ENCODE peak calls at places on chromosomes 4 and X, in four cellular contexts. One of them, this sample, is unnamed.

GRCh38 chr4:81737865-81738559 is 266.3 kb upstream of the RASGEF1B start:
- DNase-seq in NCI-H510A treated with DMSO at 0.1 percent for 48 hours: no peak
- DNase-seq in AG09309: no peak
- DNase-seq in NCI-H2029: no peak
- DNase-seq in this sample: no peak

GRCh38 chr4:142396279-142396678 is 449.8 kb downstream of the INPP4B start:
- DNase-seq in AG09309: no peak
- DNase-seq in NCI-H2029: no peak
- DNase-seq in NCI-H510A treated with DMSO at 0.1 percent for 48 hours: no peak
- DNase-seq in this sample: no peak

GRCh38 chrX:9847071-9847470 is 60.8 kb downstream of the SHROOM2 start:
- DNase-seq in NCI-H2029: no peak
- DNase-seq in NCI-H510A treated with DMSO at 0.1 percent for 48 hours: no peak
- DNase-seq in AG09309: peak; percentile 14
- DNase-seq in this sample: no peak

GRCh38 chrX:151228935-151229334 is 52.6 kb downstream of the GPR50 start:
- DNase-seq in NCI-H2029: no peak
- DNase-seq in AG09309: no peak
- DNase-seq in NCI-H510A treated with DMSO at 0.1 percent for 48 hours: no peak
- DNase-seq in this sample: no peak

GRCh38 chr4:1210971-1211370 is 38.0 kb downstream of the CTBP1 start:
- DNase-seq in AG09309: no peak
- DNase-seq in NCI-H2029: no peak
- DNase-seq in NCI-H510A treated with DMSO at 0.1 percent for 48 hours: no peak
- DNase-seq in this sample: no peak

GRCh38 chr4:57191523-57192034 is 81.4 kb upstream of the IGFBP7 start:
- DNase-seq in NCI-H2029: peak; percentile 34
- DNase-seq in NCI-H510A treated with DMSO at 0.1 percent for 48 hours: no peak
- DNase-seq in AG09309: no peak
- DNase-seq in this sample: peak; percentile 3

GRCh38 chr4:108884596-108884995 is 121.7 kb upstream of the ETNPPL start:
- DNase-seq in NCI-H510A treated with DMSO at 0.1 percent for 48 hours: no peak
- DNase-seq in NCI-H2029: no peak
- DNase-seq in AG09309: no peak
- DNase-seq in this sample: no peak

GRCh38 chrX:133258481-133258880 is 40.3 kb upstream of the TFDP3 start:
- DNase-seq in NCI-H510A treated with DMSO at 0.1 percent for 48 hours: no peak
- DNase-seq in NCI-H2029: no peak
- DNase-seq in AG09309: no peak
- DNase-seq in this sample: no peak

GRCh38 chrX:30990361-30990760 is 81.5 kb downstream of the FTHL17 start:
- DNase-seq in AG09309: no peak
- DNase-seq in NCI-H2029: no peak
- DNase-seq in NCI-H510A treated with DMSO at 0.1 percent for 48 hours: no peak
- DNase-seq in this sample: no peak

GRCh38 chr4:17587094-17587822 is 10.3 kb downstream of the LAP3 start:
- DNase-seq in NCI-H510A treated with DMSO at 0.1 percent for 48 hours: no peak
- DNase-seq in NCI-H2029: no peak
- DNase-seq in AG09309: no peak
- DNase-seq in this sample: no peak

GRCh38 chr4:173001571-173001970 is 167.0 kb upstream of the GALNT7 start:
- DNase-seq in NCI-H510A treated with DMSO at 0.1 percent for 48 hours: no peak
- DNase-seq in NCI-H2029: no peak
- DNase-seq in AG09309: no peak
- DNase-seq in this sample: no peak

GRCh38 chrX:69503228-69503834 is 795 bp upstream of the NALF2 start:
- DNase-seq in NCI-H510A treated with DMSO at 0.1 percent for 48 hours: peak; percentile 77
- DNase-seq in NCI-H2029: peak; percentile 36
- DNase-seq in AG09309: no peak
- DNase-seq in this sample: peak; percentile 48

GRCh38 chr4:105509291-105509690 is 35.4 kb upstream of the PPA2 start:
- DNase-seq in NCI-H2029: no peak
- DNase-seq in NCI-H510A treated with DMSO at 0.1 percent for 48 hours: no peak
- DNase-seq in AG09309: no peak
- DNase-seq in this sample: no peak

GRCh38 chrX:138945219-138945618 is 233.7 kb upstream of the FGF13 start:
- DNase-seq in AG09309: peak; percentile 7
- DNase-seq in NCI-H2029: no peak
- DNase-seq in NCI-H510A treated with DMSO at 0.1 percent for 48 hours: no peak
- DNase-seq in this sample: no peak

GRCh38 chrX:93695981-93696380 is 22.0 kb downstream of the FAM133A start:
- DNase-seq in NCI-H510A treated with DMSO at 0.1 percent for 48 hours: no peak
- DNase-seq in AG09309: no peak
- DNase-seq in NCI-H2029: no peak
- DNase-seq in this sample: no peak

GRCh38 chr4:7704091-7704490 is 235.6 kb downstream of the AFAP1 start:
- DNase-seq in NCI-H2029: no peak
- DNase-seq in NCI-H510A treated with DMSO at 0.1 percent for 48 hours: no peak
- DNase-seq in AG09309: no peak
- DNase-seq in this sample: no peak

GRCh38 chr4:113575391-113575790 is 186.1 kb downstream of the CAMK2D start:
- DNase-seq in AG09309: no peak
- DNase-seq in NCI-H510A treated with DMSO at 0.1 percent for 48 hours: no peak
- DNase-seq in NCI-H2029: no peak
- DNase-seq in this sample: no peak

GRCh38 chr4:69656653-69657158 is 3.7 kb upstream of the UGT2A1 start:
- DNase-seq in NCI-H510A treated with DMSO at 0.1 percent for 48 hours: no peak
- DNase-seq in AG09309: no peak
- DNase-seq in NCI-H2029: no peak
- DNase-seq in this sample: no peak

GRCh38 chr4:40264995-40265909 is 68.4 kb downstream of the RHOH start:
- DNase-seq in AG09309: no peak
- DNase-seq in NCI-H2029: peak; percentile 3
- DNase-seq in NCI-H510A treated with DMSO at 0.1 percent for 48 hours: peak; percentile 16
- DNase-seq in this sample: peak; percentile 52

GRCh38 chrX:32749075-32749474 is 462.3 kb downstream of the DMD start:
- DNase-seq in AG09309: no peak
- DNase-seq in NCI-H2029: no peak
- DNase-seq in NCI-H510A treated with DMSO at 0.1 percent for 48 hours: no peak
- DNase-seq in this sample: no peak

GRCh38 chr4:106238819-106239420 is 77.1 kb downstream of the TBCK start:
- DNase-seq in AG09309: peak; percentile 7
- DNase-seq in NCI-H2029: no peak
- DNase-seq in NCI-H510A treated with DMSO at 0.1 percent for 48 hours: peak; percentile 1
- DNase-seq in this sample: peak; percentile 1

GRCh38 chr4:5824635-5825034 is 68.3 kb downstream of the CRMP1 start:
- DNase-seq in AG09309: no peak
- DNase-seq in NCI-H2029: no peak
- DNase-seq in NCI-H510A treated with DMSO at 0.1 percent for 48 hours: no peak
- DNase-seq in this sample: peak; percentile 16

GRCh38 chr4:162683659-162684370 is 482.9 kb downstream of the NAF1 start:
- DNase-seq in NCI-H510A treated with DMSO at 0.1 percent for 48 hours: no peak
- DNase-seq in AG09309: no peak
- DNase-seq in NCI-H2029: no peak
- DNase-seq in this sample: no peak

GRCh38 chrX:12153741-12154140 is 15.5 kb downstream of the FRMPD4 start:
- DNase-seq in AG09309: no peak
- DNase-seq in NCI-H510A treated with DMSO at 0.1 percent for 48 hours: no peak
- DNase-seq in NCI-H2029: no peak
- DNase-seq in this sample: no peak

GRCh38 chrX:154091678-154092077 is 5.8 kb downstream of the MECP2 start:
- DNase-seq in AG09309: no peak
- DNase-seq in NCI-H510A treated with DMSO at 0.1 percent for 48 hours: no peak
- DNase-seq in NCI-H2029: no peak
- DNase-seq in this sample: no peak

GRCh38 chr4:59689149-59689548 is 1511.0 kb upstream of the ADGRL3 start:
- DNase-seq in AG09309: no peak
- DNase-seq in NCI-H2029: peak; percentile 63
- DNase-seq in NCI-H510A treated with DMSO at 0.1 percent for 48 hours: peak; percentile 6
- DNase-seq in this sample: peak; percentile 5

GRCh38 chr4:102324725-102325124 is 20.6 kb downstream of the SLC39A8 start:
- DNase-seq in NCI-H510A treated with DMSO at 0.1 percent for 48 hours: no peak
- DNase-seq in NCI-H2029: no peak
- DNase-seq in AG09309: no peak
- DNase-seq in this sample: no peak

GRCh38 chr4:1337376-1337831 is 9.6 kb upstream of the UVSSA start:
- DNase-seq in NCI-H510A treated with DMSO at 0.1 percent for 48 hours: no peak
- DNase-seq in NCI-H2029: no peak
- DNase-seq in AG09309: no peak
- DNase-seq in this sample: no peak

GRCh38 chrX:49840679-49841078 is 11.6 kb downstream of the PAGE4 start:
- DNase-seq in NCI-H510A treated with DMSO at 0.1 percent for 48 hours: peak; percentile 6
- DNase-seq in AG09309: no peak
- DNase-seq in NCI-H2029: peak; percentile 74
- DNase-seq in this sample: peak; percentile 87

GRCh38 chr4:123443401-123444297 is 47.1 kb downstream of the SPRY1 start:
- DNase-seq in NCI-H2029: no peak
- DNase-seq in AG09309: no peak
- DNase-seq in NCI-H510A treated with DMSO at 0.1 percent for 48 hours: no peak
- DNase-seq in this sample: no peak

GRCh38 chrX:95058815-95059214 is 1384.8 kb downstream of the FAM133A start:
- DNase-seq in NCI-H510A treated with DMSO at 0.1 percent for 48 hours: no peak
- DNase-seq in NCI-H2029: no peak
- DNase-seq in AG09309: peak; percentile 33
- DNase-seq in this sample: no peak

GRCh38 chr4:46399440-46399839 is 9.5 kb upstream of the GABRA2 start:
- DNase-seq in NCI-H510A treated with DMSO at 0.1 percent for 48 hours: no peak
- DNase-seq in NCI-H2029: no peak
- DNase-seq in AG09309: no peak
- DNase-seq in this sample: no peak

GRCh38 chrX:149993989-149994388 is 55.7 kb upstream of the EOLA2 start:
- DNase-seq in NCI-H510A treated with DMSO at 0.1 percent for 48 hours: no peak
- DNase-seq in AG09309: no peak
- DNase-seq in NCI-H2029: no peak
- DNase-seq in this sample: no peak

GRCh38 chr4:173486714-173487392 is 43.2 kb downstream of the HAND2 start:
- DNase-seq in NCI-H510A treated with DMSO at 0.1 percent for 48 hours: no peak
- DNase-seq in NCI-H2029: no peak
- DNase-seq in AG09309: no peak
- DNase-seq in this sample: no peak

GRCh38 chr4:8198906-8199593 is at the start of gene SH3TC1:
- DNase-seq in NCI-H2029: peak; percentile 81
- DNase-seq in NCI-H510A treated with DMSO at 0.1 percent for 48 hours: peak; percentile 30
- DNase-seq in AG09309: no peak
- DNase-seq in this sample: peak; percentile 48

GRCh38 chr4:83490876-83491450 is 6.1 kb upstream of the ABRAXAS1 start:
- DNase-seq in NCI-H2029: no peak
- DNase-seq in AG09309: no peak
- DNase-seq in NCI-H510A treated with DMSO at 0.1 percent for 48 hours: peak; percentile 28
- DNase-seq in this sample: no peak

GRCh38 chr4:161496-162284 is 37.4 kb downstream of the ZNF718 start:
- DNase-seq in AG09309: no peak
- DNase-seq in NCI-H2029: no peak
- DNase-seq in NCI-H510A treated with DMSO at 0.1 percent for 48 hours: no peak
- DNase-seq in this sample: no peak

GRCh38 chr4:89879201-89879600 is 15.5 kb upstream of the MMRN1 start:
- DNase-seq in AG09309: no peak
- DNase-seq in NCI-H510A treated with DMSO at 0.1 percent for 48 hours: no peak
- DNase-seq in NCI-H2029: no peak
- DNase-seq in this sample: no peak

GRCh38 chrX:23398570-23398969 is 63.9 kb downstream of the PTCHD1 start:
- DNase-seq in NCI-H2029: no peak
- DNase-seq in AG09309: no peak
- DNase-seq in NCI-H510A treated with DMSO at 0.1 percent for 48 hours: no peak
- DNase-seq in this sample: no peak